ENCODE peak calls at places on chromosomes 16 and 17, in four cellular contexts. A is MM.1S, C is AG04450, M is Panc1. Z is an unnamed sample.

GRCh38 chr17:75144816-75145511 is 9.3 kb downstream of the JPT1 start:
- DNase-seq in A (no peak), C (no peak), M (no peak), Z (no peak)

GRCh38 chr16:15779664-15780351 is 77.0 kb downstream of the MYH11 start:
- DNase-seq in A (no peak), C (no peak), M (no peak), Z (no peak)

GRCh38 chr16:720507-720989 is 398 bp upstream of the ANTKMT start:
- DNase-seq in A (peak; percentile 68), C (no peak), M (no peak), Z (peak; percentile 66)

GRCh38 chr17:1574697-1575471 is 12.3 kb upstream of the PITPNA start:
- DNase-seq in A (no peak), C (no peak), M (no peak), Z (no peak)

GRCh38 chr16:89863741-89864391 is 9.5 kb upstream of the TCF25 start:
- DNase-seq in A (peak; percentile 57), C (no peak), M (no peak), Z (peak; percentile 37)

GRCh38 chr16:79484237-79484636 is 116.3 kb downstream of the MAF start:
- DNase-seq in A (no peak), C (no peak), M (no peak), Z (no peak)

GRCh38 chr17:8726951-8727555 is 17.6 kb downstream of the CCDC42 start:
- DNase-seq in A (no peak), C (no peak), M (no peak), Z (no peak)

GRCh38 chr17:81189670-81190530 is 23.9 kb upstream of the AATK start:
- DNase-seq in A (no peak), C (no peak), M (no peak), Z (no peak)

GRCh38 chr17:68347380-68347779 is 56.1 kb downstream of the ARSG start:
- DNase-seq in A (no peak), C (no peak), M (no peak), Z (no peak)

GRCh38 chr17:83074696-83075223 is 4.6 kb upstream of the METRNL start:
- DNase-seq in A (no peak), C (no peak), M (no peak), Z (no peak)
- H3K27ac ChIP-seq in A (no peak overlapping the region), C (no peak overlapping the region), M (no peak overlapping the region), Z (no peak overlapping the region)

GRCh38 chr17:17423656-17424055 is 53.1 kb upstream of the MED9 start:
- DNase-seq in A (no peak), C (no peak), M (no peak), Z (no peak)

GRCh38 chr17:17424552-17424951 is 52.2 kb upstream of the MED9 start:
- DNase-seq in A (no peak), C (no peak), M (no peak), Z (no peak)

GRCh38 chr17:17422217-17422610 is 54.6 kb upstream of the MED9 start:
- DNase-seq in A (no peak), C (no peak), M (no peak), Z (no peak)

GRCh38 chr17:17421346-17422216 is 55.2 kb upstream of the MED9 start:
- DNase-seq in A (no peak), C (no peak), M (no peak), Z (no peak)

GRCh38 chr17:17422641-17423040 is 54.2 kb upstream of the MED9 start:
- DNase-seq in A (no peak), C (no peak), M (no peak), Z (no peak)
- TF ChIP-seq CTCF in A (no peak), C (no peak), M (no peak), Z (no peak)

GRCh38 chr16:17302620-17303019 is 168.1 kb downstream of the XYLT1 start:
- DNase-seq in A (no peak), C (no peak), M (no peak), Z (no peak)
- H3K4me3 ChIP-seq in A (no peak overlapping the region), C (no peak overlapping the region), M (no peak overlapping the region), Z (no peak overlapping the region)

GRCh38 chr17:59423137-59423703 is 91.8 kb downstream of the YPEL2 start:
- DNase-seq in A (no peak), C (no peak), M (no peak), Z (peak; percentile 66)

GRCh38 chr17:59424331-59424730 is 92.9 kb downstream of the YPEL2 start:
- DNase-seq in A (peak; percentile 41), C (no peak), M (no peak), Z (no peak)

GRCh38 chr17:59423903-59424302 is 92.4 kb downstream of the YPEL2 start:
- DNase-seq in A (peak; percentile 72), C (no peak), M (no peak), Z (no peak)

GRCh38 chr17:59420901-59421300 is 89.4 kb downstream of the YPEL2 start:
- DNase-seq in A (no peak), C (no peak), M (no peak), Z (no peak)

GRCh38 chr17:59421722-59422121 is 90.3 kb downstream of the YPEL2 start:
- DNase-seq in A (no peak), C (no peak), M (no peak), Z (no peak)
- H3K27ac ChIP-seq in A (no peak overlapping the region), C (no peak overlapping the region), M (no peak overlapping the region), Z (peak overlapping the region; percentile 50)

DNA sequence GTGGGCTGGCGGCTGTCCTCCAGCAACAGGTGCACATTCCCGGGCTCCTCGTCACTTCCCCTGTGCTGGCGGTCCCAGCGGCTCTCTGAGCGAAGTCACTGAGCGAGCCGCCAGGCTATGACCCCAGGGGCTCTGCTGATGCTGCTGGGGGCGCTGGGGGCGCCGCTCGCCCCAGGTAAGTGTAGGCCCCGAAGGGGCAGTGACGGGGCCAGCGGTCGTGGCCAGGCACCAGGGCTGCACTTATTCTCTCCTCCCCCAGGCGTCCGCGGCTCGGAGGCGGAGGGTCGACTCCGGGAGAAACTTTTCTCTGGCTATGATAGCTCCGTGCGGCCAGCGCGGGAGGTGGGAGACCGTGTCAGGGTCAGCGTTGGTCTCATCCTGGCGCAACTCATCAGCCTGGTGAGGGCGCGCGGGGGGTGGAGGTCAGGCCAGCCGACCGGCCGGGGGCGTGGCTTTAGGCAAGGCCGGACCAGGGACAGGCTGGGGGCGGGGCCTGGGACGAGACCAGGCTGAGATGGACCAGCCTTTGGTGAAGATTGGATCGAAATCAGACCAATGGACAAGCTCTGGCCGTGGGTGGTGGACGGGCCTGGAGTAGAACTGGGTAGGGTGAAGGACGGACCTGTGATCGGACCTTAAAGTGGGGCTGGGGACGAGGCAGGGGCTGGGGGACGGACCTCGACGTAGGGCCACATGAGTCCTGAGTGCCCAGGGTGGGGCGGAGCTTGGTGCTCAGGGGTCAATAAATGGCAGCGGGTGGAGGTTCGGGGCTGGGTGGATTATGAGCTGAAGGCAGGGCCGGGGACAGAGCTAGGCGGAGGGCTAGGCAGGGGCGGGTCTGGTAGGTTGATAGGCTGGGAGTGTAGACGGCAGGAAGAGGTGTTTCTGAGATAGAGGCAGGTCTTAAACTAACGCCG is at the start of gene CHRNB1:
- DNase-seq in A (no peak), C (no peak), M (no peak), Z (peak; percentile 87)
- TF ChIP-seq CTCF in A (no peak), C (no peak), M (no peak), Z (no peak)

GRCh38 chr16:67199808-67200198 is 872 bp downstream of the ELMO3 start:
- DNase-seq in A (no peak), C (no peak), M (no peak), Z (no peak)

GRCh38 chr16:67201411-67202345 is 2.7 kb downstream of the ELMO3 start:
- DNase-seq in A (no peak), C (no peak), M (no peak), Z (no peak)

GRCh38 chr16:67199011-67199807 is at the start of gene ELMO3:
- DNase-seq in A (no peak), C (no peak), M (no peak), Z (no peak)

GRCh38 chr16:67202426-67202825 is 3.5 kb downstream of the ELMO3 start:
- DNase-seq in A (no peak), C (no peak), M (no peak), Z (no peak)

GRCh38 chr16:67200491-67200890 is 1.6 kb downstream of the ELMO3 start:
- DNase-seq in A (no peak), C (no peak), M (no peak), Z (no peak)
- H3K4me3 ChIP-seq in A (no peak overlapping the region), C (no peak overlapping the region), M (no peak overlapping the region), Z (no peak overlapping the region)

GRCh38 chr16:68860978-68861892 is 17.9 kb downstream of the TANGO6 start:
- DNase-seq in A (no peak), C (no peak), M (no peak), Z (no peak)
- H3K27ac ChIP-seq in A (no peak overlapping the region), C (no peak overlapping the region), M (no peak overlapping the region), Z (no peak overlapping the region)